ENCODE peak calls at places on chromosomes 3 and 15, in four cellular contexts. H, F, X and L are unnamed samples.

GRCh38 chr3:23459915-23460546 is 256.9 kb downstream of the UBE2E2 start:
- DNase-seq in H (no peak), F (no peak), X (no peak), L (no peak)

GRCh38 chr15:41564286-41564959 is 5.4 kb downstream of the TYRO3 start:
- DNase-seq in H (no peak), F (no peak), X (no peak), L (no peak)

GRCh38 chr15:80265021-80265420 is 13.0 kb upstream of the CTXND1 start:
- DNase-seq in H (no peak), F (no peak), X (no peak), L (no peak)

GRCh38 chr3:78741066-78741645 is 1026.6 kb downstream of the ROBO1 start:
- DNase-seq in H (no peak), F (no peak), X (no peak), L (no peak)

GRCh38 chr15:98231696-98232440 is 271.4 kb downstream of the ARRDC4 start:
- DNase-seq in H (no peak), F (no peak), X (no peak), L (no peak)

GRCh38 chr15:85581495-85581894 is 201.1 kb downstream of the AKAP13 start:
- DNase-seq in H (peak), F (no peak), X (peak), L (no peak)

GRCh38 chr15:90956551-90957104 is 1.9 kb downstream of the RCCD1 start:
- DNase-seq in H (peak), F (peak), X (peak), L (no peak)

GRCh38 chr15:75834011-75834410 is 9.2 kb upstream of the UBE2Q2 start:
- DNase-seq in H (no peak), F (no peak), X (no peak), L (no peak)

GRCh38 chr3:107068980-107069379 is 308.3 kb upstream of the CCDC54 start:
- DNase-seq in H (no peak), F (peak), X (no peak), L (no peak)

GRCh38 chr3:65210026-65210814 is 522.4 kb upstream of the ADAMTS9 start:
- DNase-seq in H (no peak), F (no peak), X (no peak), L (no peak)

GRCh38 chr15:40379853-40380252 is 2.7 kb upstream of the KNSTRN start:
- DNase-seq in H (peak), F (no peak), X (no peak), L (no peak)

GRCh38 chr3:184058029-184058428 is 5.2 kb downstream of the HTR3C start:
- DNase-seq in H (no peak), F (no peak), X (no peak), L (no peak)

GRCh38 chr3:100968908-100969556 is 24.2 kb downstream of the ABI3BP start:
- DNase-seq in H (no peak), F (no peak), X (no peak), L (no peak)

GRCh38 chr3:164416491-164417222 is 661.6 kb downstream of the SI start:
- DNase-seq in H (no peak), F (no peak), X (no peak), L (no peak)

GRCh38 chr3:43031490-43032216 is 52.5 kb downstream of the GASK1A start:
- DNase-seq in H (peak), F (no peak), X (no peak), L (no peak)

GRCh38 chr3:123459867-123460266 is 11.0 kb upstream of the ADCY5 start:
- DNase-seq in H (no peak), F (no peak), X (no peak), L (no peak)

GRCh38 chr15:60477991-60478632 is 830 bp downstream of the ICE2 start:
- DNase-seq in H (no peak), F (no peak), X (peak), L (no peak)

GRCh38 chr15:28033443-28033842 is 65.7 kb downstream of the OCA2 start:
- DNase-seq in H (no peak), F (no peak), X (no peak), L (no peak)

GRCh38 chr3:58585994-58586393 is 8.8 kb upstream of the FAM107A start:
- DNase-seq in H (no peak), F (no peak), X (no peak), L (no peak)

GRCh38 chr15:70437882-70438331 is 325.5 kb downstream of the UACA start:
- DNase-seq in H (no peak), F (peak), X (no peak), L (peak)

GRCh38 chr3:29822051-29822450 is 541.2 kb downstream of the RBMS3 start:
- DNase-seq in H (no peak), F (no peak), X (no peak), L (no peak)

GRCh38 chr3:163056874-163057497 is 1560.4 kb downstream of the OTOL1 start:
- DNase-seq in H (no peak), F (peak), X (no peak), L (peak)

GRCh38 chr3:16543242-16543864 is 29.9 kb upstream of the RFTN1 start:
- DNase-seq in H (no peak), F (no peak), X (no peak), L (no peak)

GRCh38 chr3:11477286-11477935 is 166.3 kb downstream of the VGLL4 start:
- DNase-seq in H (no peak), F (peak), X (no peak), L (no peak)

GRCh38 chr3:12004741-12005513 is 739 bp downstream of the SYN2 start:
- DNase-seq in H (no peak), F (no peak), X (no peak), L (peak)

GRCh38 chr15:90716317-90716975 is 700 bp upstream of the BLM start:
- DNase-seq in H (no peak), F (peak), X (no peak), L (no peak)

GRCh38 chr3:42780892-42781700 is 8.0 kb upstream of the CCDC13 start:
- DNase-seq in H (no peak), F (peak), X (peak), L (peak)

GRCh38 chr15:63895787-63896218 is 62.1 kb upstream of the HERC1 start:
- DNase-seq in H (no peak), F (no peak), X (no peak), L (no peak)

GRCh38 chr3:180492047-180492446 is 109.9 kb upstream of the TTC14 start:
- DNase-seq in H (no peak), F (no peak), X (no peak), L (no peak)

GRCh38 chr3:112642912-112643506 is 2.1 kb upstream of the CCDC80 start:
- DNase-seq in H (peak), F (peak), X (peak), L (peak)

GRCh38 chr3:112643621-112644236 is 2.8 kb upstream of the CCDC80 start:
- DNase-seq in H (no peak), F (no peak), X (no peak), L (no peak)

GRCh38 chr3:112640333-112640863 is 545 bp downstream of the CCDC80 start:
- DNase-seq in H (no peak), F (peak), X (no peak), L (peak)

GRCh38 chr3:112639451-112640332 is 1.3 kb downstream of the CCDC80 start:
- DNase-seq in H (no peak), F (no peak), X (no peak), L (no peak)

GRCh38 chr3:112640864-112641751 is at the start of gene CCDC80:
- DNase-seq in H (no peak), F (peak), X (no peak), L (peak)
- H3K4me3 ChIP-seq in H (peak), F (peak), X (no peak), L (peak)

GRCh38 chr3:196327405-196327804 is 9.4 kb upstream of the DYNLT2B start:
- DNase-seq in H (no peak), F (no peak), X (no peak), L (no peak)
- H3K4me3 ChIP-seq in H (no peak), F (no peak), X (no peak), L (no peak)

GRCh38 chr3:159323848-159324247 is 522.0 kb downstream of the MFSD1 start:
- DNase-seq in H (no peak), F (no peak), X (no peak), L (no peak)

GRCh38 chr3:159322322-159322939 is 520.6 kb downstream of the MFSD1 start:
- DNase-seq in H (peak), F (peak), X (no peak), L (peak)

GRCh38 chr3:159326998-159327397 is 525.1 kb downstream of the MFSD1 start:
- DNase-seq in H (no peak), F (no peak), X (no peak), L (no peak)
- H3K4me3 ChIP-seq in H (no peak), F (no peak), X (no peak), L (no peak)

DNA sequence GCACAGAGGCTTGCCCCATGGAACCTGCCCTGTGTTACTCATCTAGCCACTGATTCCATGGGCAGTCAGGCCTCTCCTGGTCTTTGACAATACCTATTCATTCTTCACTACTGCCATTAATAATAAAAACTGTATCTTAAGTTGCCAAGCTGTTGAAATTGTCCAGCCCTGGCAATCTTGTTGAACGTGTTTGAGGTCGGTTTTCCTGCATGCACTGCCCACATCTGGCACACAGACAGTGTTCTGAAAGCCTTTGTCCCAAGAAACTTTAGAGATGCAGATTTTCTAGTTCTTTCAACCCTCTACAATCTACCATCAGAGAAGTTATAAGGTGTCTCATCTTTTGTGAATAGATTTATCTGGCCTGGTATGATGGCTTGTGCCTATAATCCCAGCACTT is 567.2 kb upstream of the NECTIN3 start:
- DNase-seq in H (no peak), F (no peak), X (no peak), L (peak)
- H3K4me3 ChIP-seq in H (no peak), F (no peak), X (no peak), L (no peak)

DNA sequence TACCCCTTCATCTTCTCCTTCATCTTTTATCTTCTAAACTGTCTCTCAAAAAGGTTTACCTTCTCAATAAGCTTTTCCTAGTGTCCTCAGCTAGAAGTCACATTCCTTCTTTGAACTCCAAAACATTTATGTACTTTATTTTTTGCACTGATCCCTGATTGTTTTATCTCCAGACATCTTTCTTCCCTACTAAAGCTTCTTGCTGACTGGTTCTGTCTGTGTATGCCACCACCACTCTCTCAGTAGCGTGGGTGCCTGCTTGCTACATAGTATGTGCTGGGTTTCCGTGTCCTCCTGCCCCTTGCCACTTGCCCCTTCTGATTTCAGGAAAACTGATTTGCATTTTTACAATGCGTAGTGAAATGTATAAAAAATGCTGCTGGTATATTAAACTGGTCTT is 24.0 kb downstream of the GTF2E1 start:
- DNase-seq in H (no peak), F (no peak), X (no peak), L (no peak)
- H3K4me3 ChIP-seq in H (no peak), F (no peak), X (no peak), L (no peak)

DNA sequence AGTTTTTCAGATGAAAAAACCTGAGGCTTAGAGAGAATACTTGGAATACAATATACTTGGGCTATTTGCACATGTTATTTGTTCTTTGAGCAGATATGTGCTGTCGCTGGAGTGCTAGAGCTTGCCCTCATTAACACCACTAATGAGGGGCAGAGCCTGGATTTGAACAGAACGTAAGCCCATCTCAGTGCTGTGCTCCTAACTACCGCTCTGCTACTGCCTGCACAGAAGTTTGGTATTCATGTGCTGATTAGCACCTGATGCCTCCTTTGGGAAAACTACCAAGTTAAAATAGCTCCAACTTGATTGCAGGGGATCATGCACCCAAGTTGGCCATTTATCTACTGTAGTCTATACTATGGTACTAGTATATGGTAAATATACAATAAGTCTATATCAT is 3.6 kb downstream of the GPR87 start:
- DNase-seq in H (no peak), F (no peak), X (no peak), L (no peak)
- H3K4me3 ChIP-seq in H (no peak), F (no peak), X (no peak), L (no peak)

GRCh38 chr15:32035285-32035684 is 5.0 kb downstream of the CHRNA7 start:
- DNase-seq in H (no peak), F (no peak), X (no peak), L (no peak)
- H3K4me3 ChIP-seq in H (no peak), F (no peak), X (no peak), L (no peak)

GRCh38 chr3:49172616-49173041 is 1.2 kb downstream of the KLHDC8B start:
- DNase-seq in H (no peak), F (no peak), X (no peak), L (no peak)
- H3K4me3 ChIP-seq in H (peak), F (no peak), X (no peak), L (no peak)

GRCh38 chr3:69490971-69491370 is 105.1 kb upstream of the FRMD4B start:
- DNase-seq in H (no peak), F (no peak), X (no peak), L (peak)

GRCh38 chr3:69494091-69494659 is 108.3 kb upstream of the FRMD4B start:
- DNase-seq in H (no peak), F (no peak), X (no peak), L (no peak)

GRCh38 chr3:69491980-69492379 is 106.1 kb upstream of the FRMD4B start:
- DNase-seq in H (no peak), F (no peak), X (no peak), L (no peak)

GRCh38 chr3:69488026-69488425 is 102.1 kb upstream of the FRMD4B start:
- DNase-seq in H (no peak), F (no peak), X (no peak), L (no peak)

DNA sequence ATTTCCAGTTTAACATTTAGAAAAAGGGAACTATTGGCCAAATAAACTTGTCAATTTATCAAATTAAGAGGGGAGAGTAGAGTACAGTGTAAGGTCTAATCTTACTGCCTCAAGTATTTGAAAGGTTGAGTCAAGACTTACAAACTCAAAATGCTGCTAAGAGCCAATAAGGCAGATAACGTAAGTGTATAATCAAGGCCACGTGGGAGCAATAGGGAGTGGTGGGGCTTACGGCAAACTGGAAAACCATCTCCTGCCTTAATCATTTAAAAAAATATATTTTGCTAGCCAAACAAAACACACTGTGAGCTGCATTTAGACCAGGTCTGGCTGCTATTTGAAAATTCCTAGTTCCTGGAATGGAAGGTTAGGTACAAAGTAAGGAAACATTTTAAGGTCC is 107.3 kb upstream of the FRMD4B start:
- DNase-seq in H (no peak), F (no peak), X (no peak), L (no peak)
- H3K4me3 ChIP-seq in H (no peak), F (no peak), X (no peak), L (no peak)